ENCODE peak calls at places on chromosome 21, in nine cellular contexts. Y is transverse colon; D is heart right ventricle; A is Peyer's patch; V is CD8-positive, alpha-beta T cell; P is esophagus squamous epithelium; K is foreskin keratinocyte; L is PC-3; G is HL-60. C is an unnamed sample.

GRCh38 chr21:23887709-23888303 is 1719.5 kb downstream of the MRPL39 start:
- DNase-seq in K (no peak), L (no peak), A (peak), P (no peak), D (no peak), G (no peak), Y (peak), V (peak), C (no peak)

GRCh38 chr21:22154579-22155274 is 1156.5 kb downstream of the NCAM2 start:
- DNase-seq in K (no peak), L (no peak), V (no peak), G (no peak), A (no peak), P (no peak), Y (no peak), D (no peak), C (no peak)

GRCh38 chr21:34553199-34553952 is 41.4 kb upstream of the KCNE1 start:
- DNase-seq in D (no peak), L (peak), A (no peak), Y (no peak), V (no peak), K (peak), G (no peak), P (no peak), C (peak)

GRCh38 chr21:44994581-44995171 is 54.8 kb downstream of the SLX9 start:
- DNase-seq in Y (no peak), P (no peak), A (no peak), V (no peak), G (no peak), K (peak), L (no peak), D (peak), C (no peak)

GRCh38 chr21:28927122-28927521 is 65.6 kb downstream of the LTN1 start:
- DNase-seq in V (no peak), P (no peak), A (no peak), L (no peak), D (no peak), K (no peak), Y (no peak), G (no peak), C (no peak)

GRCh38 chr21:43302769-43303168 is 124.2 kb downstream of the SIK1 start:
- DNase-seq in Y (no peak), K (no peak), P (no peak), V (no peak), A (no peak), D (no peak), L (no peak), G (no peak), C (no peak)

GRCh38 chr21:21612446-21612845 is 614.2 kb downstream of the NCAM2 start:
- DNase-seq in L (peak), K (peak), V (no peak), Y (no peak), P (no peak), A (no peak), G (no peak), D (no peak), C (peak)

GRCh38 chr21:44686843-44687561 is 5.0 kb upstream of the KRTAP12-1 start:
- DNase-seq in K (no peak), A (no peak), Y (no peak), L (no peak), G (no peak), P (no peak), V (no peak), D (no peak), C (no peak)

GRCh38 chr21:39911792-39912191 is 44.6 kb downstream of the PCP4 start:
- DNase-seq in A (no peak), Y (no peak), P (no peak), L (no peak), D (no peak), V (no peak), G (no peak), K (no peak), C (no peak)

GRCh38 chr21:31538821-31539220 is 120.7 kb upstream of the SOD1 start:
- DNase-seq in G (no peak), A (no peak), Y (no peak), L (no peak), V (no peak), D (no peak), K (no peak), P (no peak), C (no peak)

GRCh38 chr21:29870814-29871213 is 69.0 kb downstream of the GRIK1 start:
- DNase-seq in L (no peak), A (no peak), V (no peak), D (no peak), Y (no peak), G (no peak), K (no peak), P (no peak), C (no peak)

GRCh38 chr21:39444406-39445145 is 1.0 kb downstream of the LCA5L start:
- DNase-seq in P (no peak), A (no peak), L (peak), Y (no peak), D (no peak), K (peak), V (no peak), G (no peak), C (peak)

GRCh38 chr21:31340942-31341487 is 3.0 kb downstream of the TIAM1 start:
- DNase-seq in L (no peak), G (no peak), P (no peak), Y (no peak), A (no peak), D (no peak), K (no peak), V (no peak), C (no peak)

GRCh38 chr21:35252831-35253230 is 203.7 kb upstream of the RUNX1 start:
- DNase-seq in V (no peak), K (peak), Y (no peak), A (no peak), D (no peak), L (peak), G (no peak), P (no peak), C (peak)

GRCh38 chr21:30425826-30426225 is at the start of gene KRTAP13-3:
- DNase-seq in P (no peak), V (no peak), Y (no peak), L (no peak), K (no peak), D (no peak), G (no peak), A (no peak), C (no peak)

GRCh38 chr21:35026617-35027557 is 22.2 kb downstream of the RUNX1 start:
- DNase-seq in D (peak), L (no peak), Y (peak), P (no peak), A (peak), V (peak), K (peak), G (peak), C (peak)

GRCh38 chr21:43372663-43373386 is 54.1 kb downstream of the SIK1 start:
- DNase-seq in P (no peak), A (no peak), D (peak), L (peak), K (peak), V (no peak), G (no peak), Y (no peak), C (no peak)

GRCh38 chr21:37554661-37555379 is 188.2 kb downstream of the DYRK1A start:
- DNase-seq in K (no peak), P (no peak), A (no peak), Y (no peak), G (no peak), L (no peak), V (no peak), D (no peak), C (no peak)
- H3K27ac ChIP-seq in K (no peak), P (no peak), A (no peak), Y (no peak), G (no peak), L (no peak), V (no peak), D (no peak), C (no peak)

DNA sequence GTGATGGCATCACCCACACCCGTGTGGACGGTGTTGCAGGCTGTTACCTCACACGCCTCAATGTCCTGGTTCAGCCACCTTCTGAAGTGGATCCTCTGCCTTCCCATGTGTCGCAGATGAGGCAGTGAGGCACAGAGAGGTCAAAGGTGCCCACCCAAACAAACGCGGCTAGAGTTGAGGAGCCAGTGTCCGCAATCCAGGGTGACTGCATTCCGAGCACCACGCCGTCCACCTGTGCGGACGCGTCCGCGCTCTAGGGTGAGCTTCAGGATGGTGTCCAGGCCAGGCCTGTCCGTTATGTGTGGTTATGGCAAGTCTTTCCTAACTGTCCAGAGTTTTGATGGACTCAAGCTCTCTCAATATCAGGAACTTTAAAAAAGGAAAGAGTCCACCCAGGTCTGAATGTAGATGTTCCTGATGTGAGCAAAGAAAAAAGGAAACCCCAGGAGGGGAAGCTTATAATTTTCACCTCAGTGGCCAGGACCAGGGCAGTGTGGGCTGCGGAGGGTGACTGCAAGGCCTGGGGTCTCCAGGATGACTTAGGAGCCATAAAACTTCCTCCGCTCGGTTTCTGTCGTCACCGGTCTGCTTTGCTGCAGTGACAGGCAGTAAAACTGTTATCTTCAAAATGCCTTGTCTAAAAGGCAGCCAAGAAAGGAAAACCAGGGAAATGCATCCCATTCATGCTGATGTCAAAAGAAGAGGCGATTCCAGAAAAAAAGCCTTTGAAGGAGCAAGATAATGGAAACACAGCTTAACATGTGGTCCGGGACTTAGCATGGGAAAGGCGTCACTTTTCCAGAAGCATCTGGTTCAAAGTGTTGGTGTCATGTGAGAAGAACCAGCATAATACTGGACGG is 41.8 kb downstream of the COL6A1 start:
- DNase-seq in Y (no peak), L (no peak), G (no peak), V (no peak), K (no peak), D (no peak), P (no peak), A (no peak), C (no peak)
- H3K27ac ChIP-seq in Y (peak), L (no peak), G (no peak), V (no peak), K (no peak), D (no peak), P (peak), A (no peak), C (no peak)

GRCh38 chr21:25956993-25957714 is 213.4 kb downstream of the APP start:
- DNase-seq in Y (no peak), P (no peak), D (no peak), L (peak), A (no peak), K (peak), V (no peak), G (no peak), C (peak)

GRCh38 chr21:25953196-25953595 is 217.4 kb downstream of the APP start:
- DNase-seq in D (no peak), A (no peak), Y (no peak), P (no peak), G (no peak), L (no peak), K (no peak), V (no peak), C (no peak)

GRCh38 chr21:25953659-25954058 is 216.9 kb downstream of the APP start:
- DNase-seq in V (no peak), A (no peak), G (no peak), L (peak), K (no peak), Y (no peak), P (no peak), D (no peak), C (no peak)

GRCh38 chr21:25952306-25952705 is 217.5 kb downstream of the GABPA start:
- DNase-seq in L (no peak), K (no peak), G (no peak), Y (no peak), V (no peak), A (no peak), P (no peak), D (no peak), C (no peak)

DNA sequence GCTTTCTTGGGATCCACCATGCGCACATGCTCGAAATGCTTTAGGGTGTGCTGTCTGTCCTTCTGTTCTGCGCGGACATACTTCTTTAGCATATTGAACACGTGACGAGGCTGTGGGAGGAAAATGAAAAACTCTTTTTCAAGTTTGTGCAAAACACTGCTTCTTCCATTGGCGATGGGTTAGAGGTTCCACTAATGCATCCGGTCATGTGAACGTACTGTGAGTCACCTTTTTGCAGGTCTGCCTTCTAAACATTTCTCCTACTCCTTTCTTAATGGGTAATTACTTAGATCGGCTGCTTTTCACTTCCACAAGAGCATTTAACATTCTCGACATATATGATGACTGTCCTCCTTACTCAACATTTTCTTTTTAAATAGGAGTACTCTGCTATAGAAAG is 214.9 kb downstream of the APP start:
- DNase-seq in K (no peak), L (no peak), D (no peak), V (no peak), Y (no peak), A (no peak), G (no peak), P (no peak), C (no peak)
- H3K27ac ChIP-seq in K (no peak), L (no peak), D (no peak), V (no peak), Y (no peak), A (no peak), G (no peak), P (no peak), C (no peak)

GRCh38 chr21:36541721-36542139 is 61.8 kb upstream of the CLDN14 start:
- DNase-seq in G (no peak), L (no peak), D (no peak), Y (no peak), V (no peak), K (no peak), A (no peak), P (no peak), C (no peak)
- H3K27ac ChIP-seq in G (no peak), L (no peak), D (no peak), Y (no peak), V (no peak), K (no peak), A (no peak), P (no peak), C (no peak)

DNA sequence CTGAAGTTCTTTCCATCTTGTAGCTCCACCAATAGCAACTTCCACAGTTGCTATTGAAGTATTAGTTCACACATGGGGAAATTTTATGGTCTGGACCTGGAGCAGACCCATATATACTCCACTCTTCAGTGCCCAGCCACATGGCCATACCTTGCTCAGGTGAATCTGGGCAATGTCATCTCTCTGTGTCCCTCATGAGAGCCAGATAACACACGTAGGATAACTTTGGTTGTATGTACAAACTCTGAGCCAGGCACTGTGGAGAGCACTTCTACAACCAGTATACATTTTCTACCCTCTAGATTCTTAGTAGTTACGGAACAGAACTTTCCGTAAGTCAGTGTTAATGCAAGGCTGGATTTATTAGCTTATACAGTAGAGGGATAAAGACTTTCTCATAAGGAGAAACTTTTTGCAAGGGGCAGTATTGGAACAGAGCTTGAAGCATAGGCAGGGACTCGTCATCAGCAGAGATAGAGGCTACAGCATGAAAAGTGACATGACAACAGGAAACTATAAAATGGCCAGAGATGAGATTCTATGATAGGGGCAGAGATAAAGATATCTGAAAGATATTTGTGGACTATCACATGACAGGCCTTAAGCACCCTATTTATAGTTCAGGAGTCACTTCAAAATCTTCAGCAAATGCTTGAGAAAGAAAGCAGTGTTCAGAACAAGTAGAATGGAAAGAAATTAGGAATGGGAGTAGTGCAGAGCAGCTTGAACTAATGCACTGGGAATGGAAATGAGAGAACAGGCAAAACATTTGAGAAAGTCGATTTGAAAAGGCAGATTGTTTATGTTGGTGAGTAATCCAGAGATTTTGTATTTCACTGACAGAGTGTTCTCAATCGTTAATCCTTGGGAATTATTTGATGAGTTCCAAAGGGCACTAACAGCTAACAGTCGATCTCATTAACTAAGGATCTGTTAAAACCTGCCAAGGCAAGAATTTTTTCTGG is 481.8 kb downstream of the USP25 start:
- DNase-seq in G (no peak), A (no peak), P (no peak), L (no peak), V (no peak), D (no peak), Y (no peak), K (peak), C (peak)
- H3K27ac ChIP-seq in G (no peak), A (no peak), P (peak), L (no peak), V (no peak), D (peak), Y (peak), K (no peak), C (peak)

GRCh38 chr21:41957991-41958766 is 4.4 kb upstream of the C2CD2 start:
- DNase-seq in K (peak), D (peak), A (no peak), Y (peak), V (no peak), G (no peak), L (peak), P (no peak), C (peak)

GRCh38 chr21:41955516-41955915 is 1.7 kb upstream of the C2CD2 start:
- DNase-seq in V (no peak), Y (no peak), G (no peak), L (no peak), K (no peak), P (no peak), D (no peak), A (no peak), C (no peak)

GRCh38 chr21:41954654-41955499 is 1.1 kb upstream of the C2CD2 start:
- DNase-seq in L (no peak), A (no peak), P (no peak), Y (no peak), V (no peak), K (no peak), D (no peak), G (no peak), C (no peak)

GRCh38 chr21:41958886-41959563 is 5.2 kb upstream of the C2CD2 start:
- DNase-seq in V (no peak), K (peak), L (peak), G (no peak), Y (no peak), P (no peak), A (no peak), D (no peak), C (no peak)

DNA sequence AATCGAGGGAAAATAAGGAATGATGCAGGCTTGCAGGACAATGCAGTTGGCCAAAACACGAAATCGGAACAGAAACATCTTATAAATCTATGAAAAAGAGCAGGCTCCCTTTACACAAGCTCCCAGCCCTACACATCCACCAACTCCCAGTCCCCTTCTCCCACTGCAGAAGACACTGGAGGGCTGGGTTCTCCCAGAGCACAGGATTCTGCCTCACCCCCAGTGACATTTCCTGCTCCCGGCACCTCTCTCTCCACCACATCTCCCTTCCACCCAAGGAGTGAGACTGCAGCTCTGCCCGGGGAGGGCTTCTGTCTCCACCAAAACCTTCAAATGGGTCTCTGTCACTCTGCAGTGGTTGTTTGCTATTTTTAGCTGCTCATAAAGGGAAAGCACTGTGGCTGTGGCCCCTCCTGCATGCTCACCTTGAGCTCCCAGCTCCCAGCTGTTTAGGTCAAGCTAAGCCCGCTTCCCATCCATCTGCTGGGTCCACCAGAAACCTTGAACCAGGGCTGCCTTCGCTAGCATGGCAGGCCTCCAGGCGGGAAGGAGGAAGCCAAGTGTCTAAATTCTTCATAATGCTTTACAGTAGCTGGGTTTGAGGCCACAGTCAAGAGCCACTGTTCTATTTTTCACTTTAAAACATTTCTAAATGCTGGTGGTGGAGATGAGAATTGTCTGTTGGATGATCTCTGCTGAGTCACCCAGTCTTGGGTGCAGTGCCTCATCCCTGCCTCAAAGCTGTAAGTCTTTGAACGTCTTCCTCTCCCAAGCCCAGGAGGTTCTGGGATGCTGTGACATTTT is 3.3 kb upstream of the C2CD2 start:
- DNase-seq in V (no peak), K (peak), A (no peak), P (no peak), Y (no peak), L (peak), D (no peak), G (no peak), C (peak)
- H3K27ac ChIP-seq in V (no peak), K (peak), A (peak), P (peak), Y (peak), L (peak), D (peak), G (peak), C (peak)

GRCh38 chr21:36572091-36572490 is 92.2 kb upstream of the CLDN14 start:
- DNase-seq in Y (no peak), A (no peak), P (no peak), G (no peak), K (no peak), L (no peak), D (no peak), V (no peak), C (no peak)
- H3K27ac ChIP-seq in Y (no peak), A (no peak), P (no peak), G (no peak), K (no peak), L (no peak), D (no peak), V (no peak), C (no peak)